ENCODE peak calls at places on chromosomes 7 and 10, in eight cellular contexts. B is ovary; R is PC-9; U is CD4-positive, alpha-beta T cell; K is ascending aorta; J is psoas muscle; H is tibial artery; X is SK-N-MC. W is an unnamed sample.

GRCh38 chr7:41445951-41446350 is 256.9 kb downstream of the INHBA start:
- DNase-seq in B (no peak), U (no peak), X (no peak), K (no peak), R (no peak), J (no peak), H (no peak), W (no peak)

GRCh38 chr10:119567978-119568377 is 25.5 kb upstream of the RGS10 start:
- DNase-seq in X (no peak), H (no peak), J (no peak), U (no peak), B (no peak), K (no peak), R (no peak), W (no peak)

GRCh38 chr10:119131512-119132240 is 27.8 kb downstream of the DENND10 start:
- DNase-seq in B (no peak), X (no peak), R (no peak), U (no peak), K (no peak), J (no peak), H (no peak), W (peak; percentile 17)

GRCh38 chr10:60666221-60666620 is 112.1 kb upstream of the CDK1 start:
- DNase-seq in U (no peak), B (no peak), H (no peak), K (no peak), R (no peak), J (no peak), X (no peak), W (no peak)

GRCh38 chr7:151251328-151251925 is 2.9 kb upstream of the SMARCD3 start:
- DNase-seq in R (no peak), X (no peak), K (no peak), J (peak; percentile 84), H (no peak), U (no peak), B (peak; percentile 83), W (no peak)

GRCh38 chr10:74437822-74438221 is 286.8 kb downstream of the ADK start:
- DNase-seq in B (no peak), J (no peak), U (no peak), X (no peak), K (no peak), R (no peak), H (no peak), W (no peak)

GRCh38 chr7:107319724-107320228 is 150.1 kb upstream of the GPR22 start:
- DNase-seq in K (no peak), R (no peak), U (no peak), J (no peak), H (no peak), B (no peak), X (no peak), W (no peak)

GRCh38 chr7:7157177-7157886 is 25.0 kb upstream of the C1GALT1 start:
- DNase-seq in H (peak; percentile 30), K (no peak), U (peak; percentile 48), J (no peak), X (no peak), R (no peak), B (no peak), W (no peak)

GRCh38 chr10:94178475-94179251 is 184.1 kb downstream of the NOC3L start:
- DNase-seq in H (no peak), J (no peak), B (no peak), U (no peak), R (no peak), K (no peak), X (no peak), W (no peak)

GRCh38 chr10:11095374-11095785 is 77.7 kb downstream of the CELF2 start:
- DNase-seq in K (no peak), H (no peak), R (no peak), U (no peak), X (no peak), B (no peak), J (no peak), W (no peak)

GRCh38 chr10:71569775-71570588 is 149.6 kb downstream of the C10orf105 start:
- DNase-seq in H (peak; percentile 82), U (peak; percentile 69), B (peak; percentile 79), X (no peak), J (peak; percentile 79), R (no peak), K (no peak), W (peak; percentile 45)

GRCh38 chr7:30727061-30727945 is 24.6 kb upstream of the INMT start:
- DNase-seq in B (no peak), U (peak; percentile 53), H (no peak), R (no peak), X (no peak), J (no peak), K (no peak), W (no peak)

GRCh38 chr7:44145969-44146897 is 5.1 kb upstream of the MYL7 start:
- DNase-seq in H (peak; percentile 67), X (no peak), R (no peak), U (peak; percentile 68), B (peak; percentile 87), K (no peak), J (peak; percentile 84), W (peak; percentile 35)

GRCh38 chr10:133334495-133335237 is 2.0 kb downstream of the CALY start:
- DNase-seq in X (no peak), U (peak; percentile 13), B (no peak), J (peak; percentile 44), H (no peak), K (no peak), R (no peak), W (no peak)

GRCh38 chr10:69655124-69655867 is 25.2 kb downstream of the FAM241B start:
- DNase-seq in J (peak; percentile 46), K (no peak), U (no peak), H (no peak), R (no peak), X (no peak), B (no peak), W (no peak)

GRCh38 chr10:12088919-12089318 is 20.2 kb downstream of the DHTKD1 start:
- DNase-seq in K (no peak), R (no peak), J (no peak), X (no peak), H (no peak), U (no peak), B (no peak), W (no peak)

GRCh38 chr10:24858244-24858907 is 94.0 kb downstream of the PRTFDC1 start:
- DNase-seq in X (no peak), K (no peak), B (no peak), R (peak; percentile 73), J (no peak), U (no peak), H (no peak), W (no peak)

GRCh38 chr10:44293842-44294241 is 91.1 kb downstream of the CXCL12 start:
- DNase-seq in H (peak; percentile 59), X (no peak), K (no peak), R (no peak), B (peak; percentile 64), U (no peak), J (peak; percentile 67), W (peak; percentile 52)

GRCh38 chr7:14905764-14906163 is 3.2 kb upstream of the DGKB start:
- DNase-seq in B (no peak), R (no peak), K (no peak), U (no peak), H (no peak), J (no peak), X (no peak), W (no peak)

GRCh38 chr10:110701618-110701971 is 57.5 kb downstream of the RBM20 start:
- DNase-seq in U (no peak), K (no peak), H (no peak), J (no peak), R (no peak), X (no peak), B (no peak), W (no peak)

GRCh38 chr10:132616170-132616994 is 78.8 kb downstream of the INPP5A start:
- DNase-seq in K (no peak), B (no peak), R (no peak), H (no peak), U (peak; percentile 19), J (no peak), X (no peak), W (no peak)

GRCh38 chr7:117986645-117987269 is 113.5 kb upstream of the CTTNBP2 start:
- DNase-seq in X (no peak), U (no peak), R (no peak), K (no peak), J (no peak), B (no peak), H (peak; percentile 54), W (peak; percentile 14)

GRCh38 chr10:5560844-5561703 is 36.3 kb downstream of the CALML3 start:
- DNase-seq in J (peak; percentile 36), B (peak; percentile 17), R (no peak), H (no peak), X (no peak), U (no peak), K (no peak), W (no peak)

GRCh38 chr7:154856737-154857136 is 146.2 kb downstream of the PAXIP1 start:
- DNase-seq in K (no peak), R (no peak), J (no peak), H (no peak), B (no peak), U (no peak), X (no peak), W (no peak)
- H3K9me3 ChIP-seq in K (no peaks in the 10 kb centered on the region), R (no peaks in the 10 kb centered on the region), J (no peaks in the 10 kb centered on the region), H (no peaks in the 10 kb centered on the region), B (no peaks in the 10 kb centered on the region), U (no peaks in the 10 kb centered on the region), X (no peaks in the 10 kb centered on the region), W (no peaks in the 10 kb centered on the region)

DNA sequence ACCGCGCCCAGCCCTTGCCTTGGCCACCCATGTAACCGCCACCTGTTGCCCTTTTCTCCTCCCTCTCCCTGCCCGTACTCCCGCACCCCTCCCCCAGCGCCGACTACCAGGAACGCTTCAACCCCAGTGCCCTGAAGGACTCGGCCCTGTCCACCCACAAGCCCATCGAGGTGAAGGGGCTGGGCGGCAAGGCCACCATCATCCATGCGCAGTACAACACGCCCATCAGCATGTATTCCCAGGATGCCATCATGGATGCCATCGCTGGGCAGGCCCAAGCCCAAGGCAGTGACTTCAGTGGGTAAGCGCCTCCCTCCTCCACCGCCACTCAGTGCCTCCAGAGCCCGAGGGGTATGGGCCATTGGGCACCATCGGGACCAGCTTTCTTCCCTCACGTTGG is 18.7 kb downstream of the LDB3 start:
- DNase-seq in X (no peak), R (no peak), J (peak; percentile 67), H (no peak), K (no peak), B (no peak), U (no peak), W (no peak)
- H3K27ac ChIP-seq in X (no peak overlapping the region), R (no peak overlapping the region), J (peak overlapping the region; percentile 92), H (peak overlapping the region; percentile 82), K (peak overlapping the region; percentile 78), B (no peak overlapping the region), U (no peak overlapping the region), W (peak overlapping the region; percentile 99)

DNA sequence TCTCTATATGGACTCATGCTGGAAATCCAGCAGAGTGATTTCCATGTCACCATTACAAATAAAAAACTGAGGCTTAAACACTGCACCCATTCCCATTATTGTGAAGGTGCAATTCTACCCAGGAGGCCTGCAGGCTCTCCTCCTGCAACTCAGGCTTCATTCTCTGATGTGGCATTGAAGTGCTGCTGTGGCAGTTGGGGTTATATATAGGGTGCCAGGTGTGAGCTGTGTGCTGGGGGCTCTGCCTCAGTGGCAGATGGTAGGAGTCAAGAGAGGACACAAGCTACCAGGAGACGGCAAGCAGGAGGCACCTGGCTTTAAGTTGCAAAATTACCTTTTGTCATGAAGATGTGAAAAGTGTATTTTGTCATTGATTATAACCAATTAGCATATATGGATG is 21.3 kb downstream of the ZNF107 start:
- DNase-seq in K (no peak), H (no peak), R (no peak), B (no peak), U (no peak), J (no peak), X (no peak), W (no peak)
- H3K9me3 ChIP-seq in K (no peaks in the 10 kb centered on the region), H (no peaks in the 10 kb centered on the region), R (peaks cover 7% of the 10 kb centered on the region), B (no peaks in the 10 kb centered on the region), U (peaks cover 29% of the 10 kb centered on the region), J (no peaks in the 10 kb centered on the region), X (no peaks in the 10 kb centered on the region), W (no peaks in the 10 kb centered on the region)

GRCh38 chr7:68470836-68471235 is 1127.4 kb upstream of the AUTS2 start:
- DNase-seq in B (peak; percentile 34), K (no peak), X (no peak), R (no peak), H (no peak), J (no peak), U (no peak), W (no peak)
- H3K27ac ChIP-seq in B (no peak overlapping the region), K (no peak overlapping the region), X (no peak overlapping the region), R (no peak overlapping the region), H (no peak overlapping the region), J (no peak overlapping the region), U (no peak overlapping the region), W (no peak overlapping the region)

W was measured in gastrocnemius medialis.